ENCODE peak calls at places on chromosomes 3 and 15, in five cellular contexts. K is brain microvascular endothelial cell, W is body of pancreas, T is GM12865, R is K562. C is an unnamed sample.

GRCh38 chr3:22377421-22377820 is 626.4 kb upstream of the ZNF385D start:
- DNase-seq in K (peak), W (no peak), T (no peak), R (no peak), C (no peak)

GRCh38 chr15:93987068-93987467 is 244.3 kb upstream of the MCTP2 start:
- DNase-seq in K (no peak), W (no peak), T (peak), R (no peak), C (no peak)

GRCh38 chr3:81378552-81379288 is 382.7 kb downstream of the GBE1 start:
- DNase-seq in K (no peak), W (no peak), T (no peak), R (no peak), C (no peak)

GRCh38 chr15:81314378-81314777 is 9.6 kb downstream of the STARD5 start:
- DNase-seq in K (no peak), W (no peak), T (no peak), R (no peak), C (no peak)

GRCh38 chr15:101607102-101607501 is 45.1 kb downstream of the TM2D3 start:
- DNase-seq in K (no peak), W (no peak), T (no peak), R (no peak), C (no peak)

GRCh38 chr3:174776123-174776522 is 83.0 kb upstream of the NAALADL2 start:
- DNase-seq in K (peak), W (no peak), T (no peak), R (no peak), C (no peak)

GRCh38 chr3:184773341-184774186 is 38.4 kb upstream of the VPS8 start:
- DNase-seq in K (no peak), W (no peak), T (no peak), R (no peak), C (no peak)

GRCh38 chr3:132029182-132029902 is 5.5 kb downstream of the CPNE4 start:
- DNase-seq in K (peak), W (peak), T (peak), R (peak), C (peak)

GRCh38 chr15:22941179-22941578 is 39.0 kb downstream of the CYFIP1 start:
- DNase-seq in K (no peak), W (peak), T (no peak), R (no peak), C (no peak)

GRCh38 chr3:8499181-8499611 is 2.4 kb upstream of the LMCD1 start:
- DNase-seq in K (no peak), W (peak), T (no peak), R (no peak), C (no peak)

GRCh38 chr3:171168086-171168485 is 141.6 kb upstream of the SLC2A2 start:
- DNase-seq in K (peak), W (peak), T (no peak), R (no peak), C (no peak)

GRCh38 chr3:107344722-107345121 is 32.5 kb upstream of the CCDC54 start:
- DNase-seq in K (no peak), W (no peak), T (no peak), R (no peak), C (no peak)

GRCh38 chr3:111989061-111989678 is 9.6 kb upstream of the TAGLN3 start:
- DNase-seq in K (peak), W (no peak), T (peak), R (peak), C (no peak)

GRCh38 chr3:113668015-113668414 is 28.4 kb downstream of the USF3 start:
- DNase-seq in K (peak), W (no peak), T (no peak), R (no peak), C (no peak)

GRCh38 chr15:74951006-74951405 is 5.6 kb downstream of the RPP25 start:
- DNase-seq in K (no peak), W (no peak), T (no peak), R (no peak), C (no peak)

GRCh38 chr15:45704329-45705249 is 69.8 kb downstream of the SQOR start:
- DNase-seq in K (peak), W (peak), T (no peak), R (no peak), C (peak)

DNA sequence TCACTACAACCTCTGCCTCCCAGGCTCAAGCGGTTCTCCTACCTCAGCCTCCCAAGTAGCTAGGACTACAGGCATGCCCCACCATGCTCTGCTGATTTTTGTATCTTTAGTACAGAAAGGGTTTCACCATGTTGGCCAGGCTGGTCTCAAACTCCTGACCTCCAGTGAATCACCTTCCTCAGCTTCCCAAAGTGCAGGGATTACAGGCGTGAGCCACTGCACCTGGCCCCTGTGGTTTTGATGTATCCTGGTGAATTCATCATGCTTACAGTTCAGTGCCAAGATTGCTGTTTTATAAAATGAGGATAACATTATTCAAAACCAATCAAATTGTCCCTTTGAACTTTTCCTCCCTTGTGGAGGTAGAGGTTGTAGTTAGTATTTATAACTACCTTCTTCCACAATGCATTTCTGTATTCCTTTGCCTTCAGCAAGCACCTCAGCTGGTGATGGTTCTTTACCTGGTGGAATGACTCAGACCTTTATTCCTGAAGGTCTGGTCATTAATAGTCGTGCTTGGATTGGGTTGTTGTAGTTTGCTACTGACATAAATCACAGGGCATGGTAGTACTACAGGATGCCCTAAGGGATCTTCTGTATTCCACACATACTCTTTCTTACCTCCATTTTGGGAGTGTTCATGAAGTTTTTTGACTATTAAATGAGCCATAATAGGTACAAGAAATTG is 76.9 kb downstream of the UBP1 start:
- DNase-seq in K (no peak), W (no peak), T (no peak), R (no peak), C (no peak)
- TF ChIP-seq CTCF in K (no peak), W (no peak), T (no peak), R (no peak), C (no peak)

GRCh38 chr3:122754867-122755835 is 38.5 kb downstream of the HSPBAP1 start:
- DNase-seq in K (peak), W (no peak), T (peak), R (peak), C (no peak)
- TF ChIP-seq CTCF in K (peak), W (peak), T (peak), R (peak), C (peak)

GRCh38 chr3:124992041-124992440 is 57.5 kb upstream of the MUC13 start:
- DNase-seq in K (no peak), W (no peak), T (no peak), R (no peak), C (no peak)

GRCh38 chr3:124993462-124993861 is 58.9 kb upstream of the MUC13 start:
- DNase-seq in K (peak), W (no peak), T (no peak), R (peak), C (no peak)

GRCh38 chr3:124997303-124998246 is 58.2 kb downstream of the HEG1 start:
- DNase-seq in K (no peak), W (no peak), T (no peak), R (no peak), C (no peak)

GRCh38 chr3:124998247-124998630 is 57.6 kb downstream of the HEG1 start:
- DNase-seq in K (no peak), W (no peak), T (no peak), R (no peak), C (no peak)

DNA sequence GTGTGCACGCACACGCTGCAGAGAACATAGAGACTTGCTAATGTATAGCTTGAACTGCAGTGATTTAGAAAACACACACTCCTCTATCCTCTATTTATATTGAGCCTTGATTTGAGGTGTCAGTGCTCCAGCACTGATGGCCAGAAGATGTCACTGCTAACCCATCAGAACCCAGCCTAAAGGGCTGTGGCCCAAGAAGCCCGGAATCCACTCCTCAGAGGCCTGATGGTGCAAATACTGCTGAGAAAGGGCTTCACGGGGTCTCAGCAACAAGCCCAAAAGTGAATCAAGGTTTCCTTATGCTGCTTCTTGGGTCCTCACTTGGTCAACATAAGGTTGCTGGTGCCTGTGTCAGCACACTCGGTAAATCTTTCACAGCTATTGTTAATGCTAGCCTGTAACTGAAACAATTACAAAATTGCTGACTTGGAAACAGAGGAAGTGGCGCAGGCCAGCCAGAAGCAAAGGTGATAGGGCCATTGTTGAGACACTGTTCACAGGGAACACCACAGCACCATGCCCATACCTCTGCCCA is 60.3 kb downstream of the HEG1 start:
- DNase-seq in K (no peak), W (peak), T (peak), R (peak), C (no peak)
- TF ChIP-seq CTCF in K (peak), W (peak), T (peak), R (peak), C (no peak)

DNA sequence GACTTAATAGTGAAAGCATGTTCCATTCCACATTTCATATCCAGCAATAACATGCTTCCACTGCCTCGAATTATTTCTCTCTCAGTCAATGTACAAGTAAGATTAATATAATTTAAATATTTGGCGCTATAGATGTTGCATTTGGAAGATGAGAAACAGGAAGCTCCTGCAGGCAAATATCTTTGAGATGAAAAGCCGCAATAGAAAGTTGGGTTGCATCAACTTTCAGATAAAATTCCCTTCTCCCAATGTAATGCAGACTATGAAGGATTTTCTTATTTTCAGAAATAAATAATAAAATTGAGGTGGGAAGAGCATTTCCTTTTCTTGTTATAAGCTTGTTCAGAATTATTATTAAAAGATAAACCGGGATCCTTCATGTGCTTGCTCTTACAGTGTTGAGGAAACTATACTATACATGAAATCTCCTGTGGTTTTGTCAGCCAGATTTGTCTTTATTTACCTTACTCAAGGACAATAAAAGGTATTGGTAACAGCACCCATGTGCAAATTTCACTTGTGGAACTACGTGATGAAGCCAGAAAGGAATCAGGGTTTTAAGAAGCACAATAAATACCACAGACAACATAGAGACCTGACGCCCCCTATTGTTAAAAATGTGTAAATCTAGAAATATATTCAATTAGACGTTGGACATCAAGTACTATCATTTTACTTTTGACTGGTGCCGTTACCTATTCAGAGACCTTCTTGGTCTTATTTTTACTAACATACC is 307.0 kb downstream of the ARPP21 start:
- DNase-seq in K (no peak), W (no peak), T (peak), R (peak), C (no peak)
- TF ChIP-seq CTCF in K (peak), W (peak), T (peak), R (peak), C (peak)

GRCh38 chr3:9884555-9885165 is 4.6 kb upstream of the CIDEC start:
- DNase-seq in K (peak), W (no peak), T (no peak), R (peak), C (no peak)
- TF ChIP-seq CTCF in K (no peak), W (no peak), T (no peak), R (no peak), C (no peak)

GRCh38 chr3:117263735-117264134 is 554.2 kb downstream of the TUSC7 start:
- DNase-seq in K (no peak), W (no peak), T (no peak), R (no peak), C (no peak)

GRCh38 chr3:117261907-117262518 is 552.4 kb downstream of the TUSC7 start:
- DNase-seq in K (no peak), W (peak), T (no peak), R (no peak), C (no peak)

GRCh38 chr3:117268318-117268717 is 558.7 kb downstream of the TUSC7 start:
- DNase-seq in K (no peak), W (no peak), T (no peak), R (no peak), C (no peak)

DNA sequence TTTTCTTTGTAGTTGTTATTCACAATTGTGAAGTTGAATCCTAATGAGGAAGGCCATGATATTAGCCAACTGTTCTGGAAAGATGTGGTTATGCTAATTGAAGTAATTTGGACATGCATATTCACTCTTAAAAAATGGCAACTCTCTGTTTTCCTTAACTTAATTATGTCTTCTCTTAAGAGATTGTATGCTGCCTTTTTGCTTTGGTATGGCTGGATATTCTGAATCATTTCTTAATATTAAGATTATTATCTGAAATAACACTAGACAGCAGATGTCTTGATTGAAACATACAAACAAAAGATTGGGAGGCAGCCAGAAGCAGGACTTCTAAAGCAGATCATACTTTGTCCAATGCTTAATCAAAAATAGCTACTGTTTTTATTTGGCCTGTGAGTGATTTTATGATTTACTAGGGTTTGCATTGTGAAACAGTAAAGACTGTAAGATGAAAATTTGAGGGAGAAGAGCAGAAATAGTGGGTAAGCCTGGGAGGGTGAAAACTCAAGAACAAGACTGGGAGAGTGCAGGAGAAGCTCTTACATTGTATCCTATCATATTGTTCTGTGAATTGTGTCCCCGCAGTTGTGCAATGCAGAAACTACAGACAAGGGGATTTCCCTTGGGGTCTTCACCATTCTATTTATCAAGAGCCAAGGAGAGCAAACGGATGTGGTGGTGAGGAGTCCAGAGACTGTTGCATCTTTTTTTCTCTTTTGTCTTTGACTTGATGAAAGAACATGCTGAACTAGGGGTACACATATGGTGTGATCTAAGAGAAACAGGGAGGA is 554.8 kb downstream of the TUSC7 start:
- DNase-seq in K (no peak), W (no peak), T (no peak), R (no peak), C (no peak)
- TF ChIP-seq CTCF in K (no peak), W (no peak), T (no peak), R (no peak), C (no peak)

DNA sequence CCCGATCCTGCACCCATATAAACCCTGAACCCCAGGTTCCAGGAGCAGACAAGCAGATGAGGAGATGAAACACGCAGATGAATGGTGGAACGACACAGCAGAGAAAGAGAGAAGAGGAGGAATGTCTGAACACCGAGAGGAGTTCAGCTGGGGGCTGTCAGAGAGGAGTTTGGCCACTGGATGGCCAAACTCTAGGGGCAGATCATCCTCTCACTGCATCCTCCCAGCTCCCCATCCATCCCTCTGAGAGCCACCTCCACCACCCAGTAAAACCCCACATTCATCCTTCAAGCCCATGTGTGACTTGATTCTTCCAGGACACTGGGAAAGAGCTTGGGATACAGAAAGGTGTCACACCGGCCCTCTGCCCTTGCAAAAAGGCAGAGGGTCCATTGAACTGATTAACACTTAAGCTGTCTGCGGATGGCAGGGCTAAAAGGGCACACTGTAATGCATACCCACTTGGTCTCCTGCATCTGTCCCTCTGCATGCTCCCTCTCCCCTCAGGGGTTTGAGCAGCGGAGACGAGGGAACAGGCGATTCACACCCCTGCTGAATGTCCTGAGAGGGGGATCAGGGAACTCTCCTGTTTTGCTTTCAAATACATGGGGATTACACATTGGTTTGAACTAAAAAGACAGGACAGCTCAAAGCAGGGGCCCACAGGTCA is 53.8 kb downstream of the TMED3 start:
- DNase-seq in K (no peak), W (no peak), T (no peak), R (no peak), C (no peak)
- TF ChIP-seq CTCF in K (no peak), W (no peak), T (no peak), R (no peak), C (no peak)

GRCh38 chr15:73150831-73151230 is 98.6 kb downstream of the NEO1 start:
- DNase-seq in K (no peak), W (no peak), T (no peak), R (no peak), C (no peak)
- TF ChIP-seq CTCF in K (no peak), W (no peak), T (no peak), R (no peak), C (no peak)

GRCh38 chr3:13881536-13882410 is 1.9 kb upstream of the WNT7A start:
- DNase-seq in K (no peak), W (no peak), T (no peak), R (no peak), C (no peak)
- TF ChIP-seq CTCF in K (no peak), W (no peak), T (no peak), R (no peak), C (no peak)

C was measured in mesothelial cell of epicardium.